ENCODE peak calls at places on chromosomes 11 and 22, in six cellular contexts. L, E, W, S, Q and F are unnamed samples.

GRCh38 chr11:113465786-113466185 is 9.4 kb downstream of the DRD2 start:
- DNase-seq in E (no peak), Q (no peak), L (no peak), W (no peak), S (no peak), F (no peak)

GRCh38 chr11:117820071-117820470 is 4.5 kb downstream of the FXYD2 start:
- DNase-seq in L (no peak), W (no peak), S (no peak), E (no peak), Q (no peak), F (no peak)

GRCh38 chr11:106917973-106918372 is 100.3 kb downstream of the GUCY1A2 start:
- DNase-seq in Q (no peak), L (peak; percentile 2), E (no peak), S (no peak), W (peak; percentile 7), F (peak; percentile 59)

GRCh38 chr11:80958966-80959365 is 1518.1 kb upstream of the TENM4 start:
- DNase-seq in Q (no peak), E (no peak), L (no peak), S (no peak), W (peak; percentile 55), F (no peak)

GRCh38 chr22:17808688-17809403 is 34.6 kb upstream of the BID start:
- DNase-seq in W (no peak), E (no peak), Q (no peak), S (no peak), L (no peak), F (no peak)

GRCh38 chr22:45208993-45209838 is 31.5 kb downstream of the KIAA0930 start:
- DNase-seq in L (no peak), S (no peak), W (peak; percentile 92), E (peak; percentile 86), Q (peak; percentile 6), F (no peak)

GRCh38 chr11:128022007-128022368 is 565.4 kb downstream of the ETS1 start:
- DNase-seq in W (peak; percentile 75), S (no peak), Q (no peak), E (no peak), L (no peak), F (no peak)

GRCh38 chr11:69398529-69399492 is 82.7 kb upstream of the LINC01488 start:
- DNase-seq in S (no peak), L (no peak), Q (no peak), E (no peak), W (peak; percentile 81), F (peak; percentile 77)

GRCh38 chr11:8025816-8026215 is 38.7 kb downstream of the EIF3F start:
- DNase-seq in W (peak; percentile 77), Q (no peak), L (no peak), S (no peak), E (no peak), F (no peak)

GRCh38 chr11:88338223-88338661 is 706 bp upstream of the CTSC start:
- DNase-seq in S (no peak), Q (peak; percentile 22), E (no peak), W (peak; percentile 78), L (peak; percentile 33), F (peak; percentile 81)